ENCODE peak calls at places on chromosomes 1 and 21, in seven cellular contexts. I is NT2/D1; E is SK-N-SH; B is stimulated activated CD4-positive, alpha-beta T cell treated with anti-CD3 and anti-CD28 coated beads, TNF-alpha, amount 100 ng/mL, for 1 hour; F is stimulated activated CD8-positive, alpha-beta memory T cell treated with anti-CD3 and anti-CD28 coated beads, Interleukin-2, amount 100 ng/mL, for 1 hour; V is B cell; S is effector CD4-positive, alpha-beta T cell. Y is an unnamed sample.

GRCh38 chr21:37365657-37366487 is 701 bp upstream of the DYRK1A start:
- DNase-seq in V (peak), F (peak), B (peak), E (no peak), S (peak), I (peak), Y (peak)

GRCh38 chr1:58460469-58460868 is 86.1 kb downstream of the OMA1 start:
- DNase-seq in E (no peak), F (no peak), I (no peak), S (no peak), V (no peak), B (no peak), Y (no peak)

GRCh38 chr21:36717901-36718465 is 19.1 kb downstream of the SIM2 start:
- DNase-seq in B (no peak), V (no peak), F (no peak), S (no peak), E (no peak), I (no peak), Y (no peak)

GRCh38 chr1:215891266-215891665 is 324.2 kb downstream of the KCTD3 start:
- DNase-seq in I (no peak), E (no peak), F (no peak), S (no peak), V (no peak), B (no peak), Y (no peak)

GRCh38 chr1:170664828-170665617 is 1.1 kb downstream of the PRRX1 start:
- DNase-seq in E (peak), S (no peak), V (no peak), F (no peak), B (no peak), I (no peak), Y (no peak)

GRCh38 chr1:89923517-89923916 is 71.4 kb upstream of the ZNF326 start:
- DNase-seq in E (no peak), S (no peak), F (no peak), I (no peak), B (no peak), V (no peak), Y (no peak)

GRCh38 chr1:67803380-67804279 is 29.6 kb downstream of the GNG12 start:
- DNase-seq in F (no peak), S (no peak), V (no peak), I (no peak), E (no peak), B (no peak), Y (no peak)

GRCh38 chr1:197884173-197884572 is 18.3 kb upstream of the C1orf53 start:
- DNase-seq in S (no peak), B (no peak), V (no peak), E (no peak), F (no peak), I (no peak), Y (no peak)

GRCh38 chr1:188499690-188500089 is 1670.9 kb downstream of the PLA2G4A start:
- DNase-seq in F (no peak), S (no peak), I (no peak), B (no peak), E (no peak), V (no peak), Y (no peak)